ENCODE peak calls at places on chromosomes 1 and 21, in six cellular contexts. Q is fibroblast of lung, Y is neuronal stem cell, P is HCT116, V is IMR-90, L is SK-N-SH. J is an unnamed sample.

GRCh38 chr21:17536381-17536780 is 23.5 kb downstream of the CXADR start:
- DNase-seq in Q (no peak), Y (no peak), P (no peak), V (no peak), L (no peak), J (peak)

GRCh38 chr21:40976198-40977114 is 129.5 kb upstream of the DSCAM start:
- DNase-seq in Q (no peak), Y (no peak), P (no peak), V (no peak), L (no peak), J (no peak)

GRCh38 chr1:227815468-227816409 is at the start of gene PRSS38:
- DNase-seq in Q (no peak), Y (no peak), P (no peak), V (no peak), L (no peak), J (no peak)

GRCh38 chr1:59214764-59215208 is 82.1 kb upstream of the FGGY start:
- DNase-seq in Q (peak), Y (no peak), P (no peak), V (peak), L (no peak), J (no peak)

GRCh38 chr1:48469616-48470500 is 2.1 kb downstream of the SPATA6 start:
- DNase-seq in Q (peak), Y (no peak), P (no peak), V (peak), L (no peak), J (peak)

GRCh38 chr1:224435318-224435763 is 744 bp upstream of the WDR26 start:
- DNase-seq in Q (peak), Y (no peak), P (no peak), V (peak), L (no peak), J (peak)

GRCh38 chr21:38181101-38181500 is 75.7 kb upstream of the KCNJ15 start:
- DNase-seq in Q (peak), Y (no peak), P (no peak), V (no peak), L (no peak), J (no peak)

GRCh38 chr1:107782192-107782845 is 182.7 kb downstream of the VAV3 start:
- DNase-seq in Q (peak), Y (peak), P (peak), V (peak), L (peak), J (peak)

GRCh38 chr1:43197343-43198127 is 25.4 kb downstream of the CFAP57 start:
- DNase-seq in Q (no peak), Y (no peak), P (no peak), V (no peak), L (peak), J (no peak)

GRCh38 chr1:945910-946565 is 13.0 kb downstream of the NOC2L start:
- DNase-seq in Q (no peak), Y (no peak), P (no peak), V (no peak), L (no peak), J (no peak)

GRCh38 chr1:36380003-36380631 is 5.6 kb downstream of the STK40 start:
- DNase-seq in Q (no peak), Y (no peak), P (no peak), V (no peak), L (peak), J (no peak)

GRCh38 chr1:177246710-177247588 is 76.2 kb downstream of the BRINP2 start:
- DNase-seq in Q (peak), Y (no peak), P (no peak), V (no peak), L (no peak), J (no peak)

GRCh38 chr1:231037585-231038517 is 2.2 kb downstream of the FAM89A start:
- DNase-seq in Q (peak), Y (no peak), P (no peak), V (no peak), L (no peak), J (no peak)

DNA sequence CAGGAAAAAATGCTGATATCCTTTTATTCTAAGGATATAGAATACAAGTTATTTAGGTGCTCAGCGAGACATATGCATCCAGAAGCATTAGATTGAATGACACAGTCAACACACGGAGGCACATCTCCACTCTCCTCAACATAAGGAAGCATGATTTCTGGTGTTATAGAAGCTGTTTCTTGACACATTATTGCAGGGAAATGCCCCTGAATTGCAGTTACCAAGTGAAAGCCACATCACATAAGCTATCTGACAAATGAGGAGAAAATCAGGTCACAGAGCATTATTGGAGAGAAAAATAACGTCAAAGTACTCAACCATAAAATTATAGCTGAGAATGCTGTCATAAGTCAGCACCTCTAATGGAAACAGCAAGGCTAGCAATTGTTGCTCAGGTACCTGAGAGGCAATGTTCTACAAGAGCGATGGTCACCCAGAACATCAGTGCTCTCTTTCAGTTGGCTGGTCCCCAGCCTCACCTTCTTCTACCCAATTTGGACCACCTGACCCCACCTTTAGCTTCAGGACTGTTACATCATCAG is 169.9 kb upstream of the PALMD start:
- DNase-seq in Q (no peak), Y (no peak), P (no peak), V (no peak), L (no peak), J (no peak)
- H2AFZ ChIP-seq in Q (no peak), Y (no peak), P (no peak), V (peak), L (no peak), J (no peak)

GRCh38 chr1:172934417-172934762 is 116.4 kb downstream of the TNFSF18 start:
- DNase-seq in Q (no peak), Y (no peak), P (no peak), V (no peak), L (no peak), J (no peak)
- H2AFZ ChIP-seq in Q (no peak), Y (peak), P (no peak), V (peak), L (no peak), J (no peak)

GRCh38 chr1:30907390-30907640 is 1.2 kb downstream of the SDC3 start:
- DNase-seq in Q (no peak), Y (no peak), P (no peak), V (no peak), L (no peak), J (no peak)

GRCh38 chr1:30907641-30908445 is 715 bp downstream of the SDC3 start:
- DNase-seq in Q (no peak), Y (no peak), P (no peak), V (no peak), L (peak), J (no peak)

GRCh38 chr1:30908446-30908885 is at the start of gene SDC3:
- DNase-seq in Q (peak), Y (no peak), P (no peak), V (no peak), L (peak), J (no peak)

GRCh38 chr1:30911061-30911954 is 2.8 kb upstream of the SDC3 start:
- DNase-seq in Q (peak), Y (peak), P (peak), V (peak), L (peak), J (peak)

GRCh38 chr1:30908886-30909777 is 574 bp upstream of the SDC3 start:
- DNase-seq in Q (no peak), Y (no peak), P (no peak), V (no peak), L (no peak), J (no peak)
- H2AFZ ChIP-seq in Q (peak), Y (peak), P (peak), V (peak), L (peak), J (peak)

DNA sequence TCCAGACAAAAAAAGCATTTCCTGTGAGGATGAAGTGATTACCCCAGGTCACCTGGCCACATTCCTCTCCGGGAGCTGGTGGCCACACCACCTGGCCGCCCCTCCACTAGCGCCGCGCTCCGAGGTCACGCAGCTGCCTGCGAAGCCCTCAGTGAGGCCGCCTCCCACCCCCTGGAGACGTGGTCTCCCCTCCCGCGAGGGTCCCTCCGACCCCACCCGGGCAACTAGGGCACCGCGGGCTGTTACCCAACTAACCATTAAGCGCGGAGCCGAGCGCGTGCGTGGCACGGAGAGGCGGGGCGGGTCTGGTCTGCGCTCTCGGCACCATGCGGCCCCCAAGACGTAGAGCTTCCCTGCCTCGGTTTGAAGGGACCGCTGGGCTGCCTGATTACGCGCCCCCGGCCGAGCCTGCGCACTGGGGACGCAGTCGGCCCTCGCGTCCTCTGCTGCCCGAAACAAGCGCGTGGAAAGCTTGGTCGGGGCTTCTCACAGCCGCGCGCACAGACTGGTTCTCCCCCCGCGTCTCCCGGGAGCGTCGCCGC is 106.5 kb downstream of the SLC16A1 start:
- DNase-seq in Q (peak), Y (peak), P (no peak), V (peak), L (peak), J (peak)
- H2AFZ ChIP-seq in Q (peak), Y (peak), P (no peak), V (peak), L (peak), J (peak)

GRCh38 chr1:184002071-184002470 is 35.5 kb downstream of the COLGALT2 start:
- DNase-seq in Q (peak), Y (no peak), P (peak), V (peak), L (no peak), J (peak)
- H2AFZ ChIP-seq in Q (peak), Y (peak), P (peak), V (peak), L (peak), J (no peak)

DNA sequence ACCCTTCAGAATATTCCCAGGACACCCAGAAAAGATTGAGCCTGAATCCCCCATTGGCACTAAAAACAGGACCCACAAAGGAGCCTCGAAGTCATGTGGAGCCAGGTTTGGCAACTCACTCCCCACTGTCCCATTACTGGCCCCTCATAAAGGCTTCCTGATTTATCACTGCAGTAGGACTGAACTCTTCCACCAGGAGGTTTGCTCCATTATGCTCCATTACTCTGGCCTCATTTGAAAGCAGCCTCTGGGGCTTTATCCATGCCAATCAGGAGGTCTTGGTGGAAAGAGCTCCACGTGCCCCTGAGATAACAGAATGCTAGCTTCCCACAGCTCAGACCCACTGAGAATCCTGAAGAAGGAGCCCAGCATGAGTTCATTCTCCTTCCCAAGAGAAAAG is 76.4 kb downstream of the HIVEP3 start:
- DNase-seq in Q (no peak), Y (no peak), P (no peak), V (no peak), L (peak), J (no peak)
- H2AFZ ChIP-seq in Q (no peak), Y (peak), P (no peak), V (no peak), L (no peak), J (no peak)

GRCh38 chr1:10511494-10511885 is 36.7 kb downstream of the PEX14 start:
- DNase-seq in Q (no peak), Y (no peak), P (no peak), V (no peak), L (no peak), J (no peak)
- H2AFZ ChIP-seq in Q (no peak), Y (no peak), P (no peak), V (no peak), L (no peak), J (no peak)

GRCh38 chr1:23543707-23544443 is 12.8 kb upstream of the E2F2 start:
- DNase-seq in Q (no peak), Y (no peak), P (no peak), V (peak), L (no peak), J (no peak)
- H2AFZ ChIP-seq in Q (no peak), Y (no peak), P (no peak), V (no peak), L (no peak), J (no peak)

GRCh38 chr1:170885551-170885950 is 49.8 kb upstream of the MROH9 start:
- DNase-seq in Q (peak), Y (no peak), P (no peak), V (no peak), L (no peak), J (no peak)

GRCh38 chr1:170886460-170886859 is 48.9 kb upstream of the MROH9 start:
- DNase-seq in Q (no peak), Y (no peak), P (no peak), V (no peak), L (no peak), J (no peak)

DNA sequence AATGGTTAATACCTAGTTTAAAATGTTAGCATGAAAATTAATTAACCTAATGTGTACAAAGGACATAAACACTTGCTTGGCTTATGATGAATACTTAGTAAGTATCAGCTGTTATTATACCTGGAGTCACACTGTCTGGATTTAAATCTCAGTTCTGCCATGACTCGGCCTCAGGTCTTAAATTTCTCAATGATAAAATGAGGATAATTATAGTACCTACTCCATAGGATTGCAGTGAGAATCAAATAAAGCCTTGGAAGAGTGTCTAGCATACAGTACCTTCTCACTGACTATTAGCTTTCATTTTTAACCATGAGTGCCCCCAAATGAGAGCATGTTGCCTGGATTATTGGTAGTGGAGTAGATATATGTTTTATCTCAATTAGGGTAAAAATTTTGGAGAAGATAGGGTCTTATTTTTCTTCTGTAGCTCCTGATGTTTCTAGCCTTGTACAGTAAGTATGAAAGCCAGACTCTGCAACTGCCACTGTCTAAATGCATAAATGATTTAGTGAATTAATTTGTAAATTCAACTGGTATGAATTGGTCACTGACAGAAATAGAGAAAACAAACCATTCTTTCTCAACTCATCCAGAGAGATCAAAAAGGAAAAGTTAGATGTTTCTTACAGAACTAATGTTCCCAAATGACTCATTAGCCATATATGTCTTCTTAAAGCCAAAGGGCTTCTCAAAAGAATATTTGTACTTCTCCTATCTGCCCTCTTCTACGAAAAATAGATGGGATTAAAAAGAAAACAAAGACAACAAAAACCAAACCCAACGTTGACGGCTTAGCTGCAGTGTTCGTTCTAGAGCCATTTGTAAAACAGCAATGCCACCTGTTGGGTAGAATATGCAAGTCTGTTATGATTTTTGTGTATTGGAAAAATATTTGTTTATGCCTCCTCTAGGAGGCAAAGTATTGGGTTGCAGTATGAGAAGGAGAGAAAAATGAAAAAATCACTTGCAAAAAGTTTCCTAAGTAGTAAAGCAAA is 53.8 kb upstream of the MROH9 start:
- DNase-seq in Q (peak), Y (peak), P (peak), V (peak), L (no peak), J (peak)
- H2AFZ ChIP-seq in Q (peak), Y (peak), P (peak), V (no peak), L (no peak), J (peak)

GRCh38 chr1:95497566-95497965 is 263.6 kb downstream of the RWDD3 start:
- DNase-seq in Q (no peak), Y (no peak), P (no peak), V (no peak), L (no peak), J (no peak)

GRCh38 chr1:95496792-95497191 is 262.8 kb downstream of the RWDD3 start:
- DNase-seq in Q (no peak), Y (no peak), P (no peak), V (no peak), L (no peak), J (no peak)

DNA sequence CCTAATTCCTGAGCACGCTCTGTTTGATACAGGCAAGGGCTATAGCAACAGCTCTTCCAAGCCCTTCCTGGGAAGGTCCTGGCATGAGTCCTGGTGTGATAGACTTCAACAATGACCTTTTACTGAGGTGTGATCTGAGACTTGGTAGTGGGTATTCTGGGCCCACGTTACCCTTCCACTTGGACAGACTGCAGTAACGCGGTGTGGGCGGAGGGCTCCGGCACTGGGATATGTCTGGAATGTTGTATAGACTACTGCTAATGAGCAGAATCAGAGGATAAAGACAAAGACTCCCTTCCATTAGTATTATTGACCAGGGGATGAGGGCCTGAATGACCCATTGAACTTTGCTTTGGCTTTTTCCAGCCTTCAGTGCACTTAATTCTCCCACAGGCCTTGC is 262.3 kb downstream of the RWDD3 start:
- DNase-seq in Q (no peak), Y (peak), P (no peak), V (no peak), L (no peak), J (no peak)
- H2AFZ ChIP-seq in Q (no peak), Y (no peak), P (no peak), V (no peak), L (no peak), J (no peak)

J was measured in endothelial cell of umbilical vein.